ENCODE peak calls at places on chromosome 18, in six cellular contexts. P is neural progenitor cell, Y is left ventricle myocardium inferior, U is brain microvascular endothelial cell, L is right lobe of liver, J is adipocyte. G is an unnamed sample. For H3K27me3, the result is how much of the 10 kb centered on the place peaks cover.

GRCh38 chr18:79608069-79608468 is 71.5 kb upstream of the CTDP1 start:
- DNase-seq in P (no peak), Y (no peak), U (no peak), L (peak), J (no peak), G (no peak)

GRCh38 chr18:78914586-78914935 is 65.1 kb upstream of the SALL3 start:
- DNase-seq in P (no peak), Y (no peak), U (no peak), L (no peak), J (no peak), G (no peak)

GRCh38 chr18:7017013-7017412 is 100.6 kb downstream of the LAMA1 start:
- DNase-seq in P (no peak), Y (no peak), U (no peak), L (no peak), J (no peak), G (no peak)

GRCh38 chr18:75496151-75496550 is 68.6 kb upstream of the SMIM21 start:
- DNase-seq in P (no peak), Y (no peak), U (no peak), L (no peak), J (no peak), G (no peak)

GRCh38 chr18:39799010-39799409 is 2156.0 kb upstream of the PIK3C3 start:
- DNase-seq in P (no peak), Y (no peak), U (no peak), L (no peak), J (no peak), G (no peak)

GRCh38 chr18:50791599-50792438 is 28.0 kb downstream of the MRO start:
- DNase-seq in P (no peak), Y (no peak), U (no peak), L (no peak), J (no peak), G (no peak)

GRCh38 chr18:69948919-69949537 is 1.4 kb upstream of the CD226 start:
- DNase-seq in P (no peak), Y (peak), U (no peak), L (peak), J (no peak), G (no peak)

GRCh38 chr18:43965691-43966090 is 688.4 kb upstream of the SYT4 start:
- DNase-seq in P (no peak), Y (no peak), U (no peak), L (no peak), J (no peak), G (no peak)

GRCh38 chr18:13287372-13287771 is 68.8 kb downstream of the LDLRAD4 start:
- DNase-seq in P (no peak), Y (no peak), U (no peak), L (no peak), J (no peak), G (no peak)

GRCh38 chr18:172361-172760 is 14.0 kb downstream of the USP14 start:
- DNase-seq in P (peak), Y (no peak), U (no peak), L (no peak), J (no peak), G (no peak)

GRCh38 chr18:7626922-7627440 is 59.9 kb downstream of the PTPRM start:
- DNase-seq in P (no peak), Y (no peak), U (peak), L (no peak), J (peak), G (no peak)

DNA sequence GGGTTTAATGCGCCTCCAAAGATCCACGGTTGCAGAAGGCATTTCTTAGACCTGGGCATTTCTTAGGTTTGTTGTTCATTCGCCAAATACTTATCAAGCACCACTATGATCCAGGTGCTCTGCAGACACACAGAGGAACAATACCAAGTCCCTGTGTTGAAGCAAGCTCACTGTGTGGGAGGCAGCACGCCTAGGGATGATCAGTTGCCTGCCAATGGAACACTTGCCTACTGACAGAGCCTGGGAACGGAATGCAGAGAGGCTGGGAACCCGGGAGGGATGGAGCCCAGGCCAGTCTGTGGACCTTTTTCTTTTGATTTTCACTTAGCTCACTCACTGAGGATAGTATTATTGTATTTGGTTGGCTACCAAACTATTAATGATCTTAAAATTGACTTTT is 1.9 kb upstream of the GRP start:
- DNase-seq in P (peak), Y (no peak), U (no peak), L (no peak), J (no peak), G (no peak)
- H3K27me3 ChIP-seq in P (half or more), Y (half or more), U (under half), L (under half), J (half or more), G (under half)

GRCh38 chr18:2921778-2922177 is 75.0 kb downstream of the EMILIN2 start:
- DNase-seq in P (no peak), Y (no peak), U (no peak), L (no peak), J (no peak), G (no peak)
- H3K27me3 ChIP-seq in P (under half), Y (under half), U (under half), L (under half), J (under half), G (under half)

GRCh38 chr18:52341617-52342381 is 1.8 kb downstream of the DCC start:
- DNase-seq in P (peak), Y (no peak), U (no peak), L (no peak), J (peak), G (peak)
- H3K27me3 ChIP-seq in P (half or more), Y (half or more), U (under half), L (under half), J (half or more), G (under half)

GRCh38 chr18:11578799-11579198 is 30.6 kb upstream of the SLC35G4 start:
- DNase-seq in P (no peak), Y (no peak), U (no peak), L (no peak), J (no peak), G (no peak)
- H3K27me3 ChIP-seq in P (under half), Y (under half), U (under half), L (under half), J (under half), G (under half)

G was measured in pancreas.